ENCODE peak calls at places on chromosomes 7 and 10, in nine cellular contexts. M is left ventricle myocardium superior, E is skeletal muscle cell, J is HS-5, Z is A549, D is iris pigment epithelial cell, C is ELR, F is activated T-cell treated with anti-CD3 and anti-CD28 coated beads for 1 hour, U is NCI-H748 treated with DMSO at 0.1 percent for 48 hours. G is an unnamed sample.

GRCh38 chr7:79452032-79452494 is 1.4 kb downstream of the MAGI2 start:
- DNase-seq in M (peak), E (no peak), J (no peak), Z (peak), D (peak), C (peak), F (no peak), U (peak), G (peak)

GRCh38 chr10:94299417-94299816 is 63.3 kb downstream of the NOC3L start:
- DNase-seq in M (no peak), E (no peak), J (peak), Z (no peak), D (peak), C (peak), F (no peak), U (no peak), G (peak)

GRCh38 chr10:96758423-96758822 is 38.1 kb upstream of the PIK3AP1 start:
- DNase-seq in M (no peak), E (no peak), J (no peak), Z (no peak), D (no peak), C (no peak), F (no peak), U (no peak), G (no peak)

GRCh38 chr7:20598479-20599419 is 16.7 kb upstream of the ABCB5 start:
- DNase-seq in M (no peak), E (no peak), J (peak), Z (peak), D (peak), C (peak), F (no peak), U (peak), G (peak)

GRCh38 chr10:85861513-85862197 is 504.9 kb downstream of the GRID1 start:
- DNase-seq in M (no peak), E (no peak), J (no peak), Z (no peak), D (no peak), C (no peak), F (no peak), U (no peak), G (no peak)

GRCh38 chr7:150754950-150755349 is 17.7 kb downstream of the GIMAP5 start:
- DNase-seq in M (no peak), E (no peak), J (no peak), Z (no peak), D (no peak), C (no peak), F (no peak), U (no peak), G (no peak)

GRCh38 chr7:84697506-84697905 is 489.4 kb downstream of the SEMA3D start:
- DNase-seq in M (no peak), E (peak), J (no peak), Z (peak), D (peak), C (peak), F (no peak), U (no peak), G (peak)

GRCh38 chr10:15262036-15262713 is 93.7 kb upstream of the NMT2 start:
- DNase-seq in M (no peak), E (no peak), J (no peak), Z (peak), D (peak), C (peak), F (no peak), U (no peak), G (no peak)

GRCh38 chr7:117087639-117088396 is 134.5 kb downstream of the ST7 start:
- DNase-seq in M (no peak), E (no peak), J (no peak), Z (no peak), D (no peak), C (no peak), F (no peak), U (no peak), G (no peak)

GRCh38 chr7:121343302-121343701 is 14.5 kb downstream of the WNT16 start:
- DNase-seq in M (no peak), E (no peak), J (no peak), Z (no peak), D (peak), C (peak), F (no peak), U (no peak), G (no peak)

GRCh38 chr7:1502845-1503244 is 1.3 kb downstream of the INTS1 start:
- DNase-seq in M (no peak), E (no peak), J (no peak), Z (no peak), D (no peak), C (no peak), F (no peak), U (no peak), G (no peak)

GRCh38 chr10:129335942-129336341 is 131.1 kb upstream of the MGMT start:
- DNase-seq in M (no peak), E (no peak), J (no peak), Z (no peak), D (no peak), C (no peak), F (no peak), U (no peak), G (no peak)

GRCh38 chr7:114468844-114469243 is 54.2 kb downstream of the FOXP2 start:
- DNase-seq in M (no peak), E (no peak), J (no peak), Z (no peak), D (no peak), C (peak), F (no peak), U (no peak), G (peak)